ENCODE peak calls at places on chromosomes 5 and 9, in four cellular contexts. U, J, M and S are unnamed samples.

GRCh38 chr9:89883401-89884341 is 278.9 kb downstream of the GADD45G start:
- DNase-seq in U (peak; percentile 27), J (no peak), M (peak; percentile 26), S (no peak)

GRCh38 chr5:147216552-147217154 is 18.2 kb upstream of the STK32A start:
- DNase-seq in U (no peak), J (peak; percentile 45), M (no peak), S (no peak)

GRCh38 chr9:2053883-2054845 is 39.0 kb downstream of the SMARCA2 start:
- DNase-seq in U (no peak), J (no peak), M (peak; percentile 71), S (no peak)

GRCh38 chr9:83066771-83067170 is 3.8 kb upstream of the RASEF start:
- DNase-seq in U (no peak), J (no peak), M (no peak), S (no peak)

GRCh38 chr5:157280927-157281326 is 15.0 kb downstream of the CYFIP2 start:
- DNase-seq in U (no peak), J (no peak), M (no peak), S (no peak)

GRCh38 chr9:121288874-121289553 is 21.1 kb downstream of the GSN start:
- DNase-seq in U (peak; percentile 81), J (no peak), M (peak; percentile 91), S (peak; percentile 80)

GRCh38 chr5:130541617-130542221 is 623.3 kb downstream of the HINT1 start:
- DNase-seq in U (no peak), J (no peak), M (no peak), S (no peak)

GRCh38 chr9:109289931-109290330 is 30.9 kb downstream of the EPB41L4B start:
- DNase-seq in U (no peak), J (no peak), M (no peak), S (no peak)

GRCh38 chr9:88657893-88658292 is 122.9 kb downstream of the NXNL2 start:
- DNase-seq in U (no peak), J (no peak), M (no peak), S (no peak)

GRCh38 chr5:176737001-176737745 is 73.2 kb upstream of the UNC5A start:
- DNase-seq in U (peak; percentile 7), J (no peak), M (peak; percentile 44), S (no peak)

GRCh38 chr5:56757077-56757476 is 58.3 kb upstream of the MAP3K1 start:
- DNase-seq in U (no peak), J (no peak), M (no peak), S (no peak)

GRCh38 chr9:72134801-72135200 is 14.4 kb upstream of the GDA start:
- DNase-seq in U (no peak), J (no peak), M (no peak), S (peak; percentile 50)

GRCh38 chr5:176397736-176398420 is 9.3 kb downstream of the HIGD2A start:
- DNase-seq in U (no peak), J (no peak), M (no peak), S (no peak)

GRCh38 chr5:1139806-1140187 is 27.9 kb upstream of the SLC12A7 start:
- DNase-seq in U (no peak), J (no peak), M (no peak), S (no peak)

GRCh38 chr5:80884851-80885697 is 75.1 kb upstream of the RASGRF2 start:
- DNase-seq in U (no peak), J (no peak), M (no peak), S (no peak)

GRCh38 chr5:141822134-141822533 is 56.1 kb downstream of the PCDH1 start:
- DNase-seq in U (no peak), J (no peak), M (peak; percentile 71), S (no peak)

GRCh38 chr9:127281887-127282286 is 17.3 kb downstream of the GARNL3 start:
- DNase-seq in U (no peak), J (no peak), M (no peak), S (no peak)